ENCODE peak calls at places on chromosomes 7 and 10, in ten cellular contexts. J, K, U, A, O, X, Y, N, G and D are unnamed samples.

GRCh38 chr10:106267591-106267990 is 896.9 kb downstream of the SORCS1 start:
- DNase-seq in G (no peak), J (no peak), N (no peak), O (no peak), X (peak), A (no peak), Y (no peak), U (no peak), K (no peak), D (no peak)

GRCh38 chr7:28181921-28182517 is 1.4 kb upstream of the JAZF1 start:
- DNase-seq in J (peak), A (no peak), N (no peak), G (no peak), U (no peak), Y (no peak), K (no peak), O (no peak), X (no peak), D (no peak)

GRCh38 chr7:28517206-28517605 is 104.9 kb downstream of the CREB5 start:
- DNase-seq in N (no peak), U (no peak), A (no peak), Y (no peak), O (no peak), G (no peak), K (no peak), J (no peak), X (no peak), D (no peak)

GRCh38 chr7:122844191-122844988 is 41.9 kb downstream of the CADPS2 start:
- DNase-seq in K (no peak), N (no peak), Y (no peak), X (no peak), O (peak), A (no peak), G (no peak), U (no peak), J (no peak), D (no peak)

GRCh38 chr10:16384064-16384463 is 52.7 kb upstream of the PTER start:
- DNase-seq in J (no peak), A (no peak), Y (no peak), X (no peak), K (no peak), O (no peak), G (no peak), U (no peak), N (no peak), D (no peak)

GRCh38 chr7:151060416-151061234 is 1.2 kb downstream of the SLC4A2 start:
- DNase-seq in N (peak), J (peak), U (peak), G (peak), A (peak), Y (no peak), X (no peak), O (peak), K (peak), D (no peak)

GRCh38 chr7:149216402-149216801 is 21.1 kb downstream of the ZNF282 start:
- DNase-seq in O (no peak), A (no peak), K (no peak), N (no peak), U (no peak), G (no peak), J (no peak), X (no peak), Y (no peak), D (no peak)

GRCh38 chr7:143003393-143004051 is 23.4 kb downstream of the OR9A2 start:
- DNase-seq in N (peak), U (peak), O (peak), X (no peak), G (peak), A (peak), Y (no peak), K (no peak), J (no peak), D (peak)

GRCh38 chr7:156752371-156753297 is 112.1 kb downstream of the RNF32 start:
- DNase-seq in X (no peak), O (peak), K (no peak), G (no peak), N (no peak), J (no peak), Y (no peak), U (no peak), A (no peak), D (peak)

GRCh38 chr10:6164271-6165095 is 38.2 kb upstream of the PFKFB3 start:
- DNase-seq in J (no peak), O (no peak), U (peak), X (peak), Y (no peak), K (no peak), A (no peak), G (no peak), N (no peak), D (no peak)
- H3K4me3 ChIP-seq in J (peak), O (peak), U (peak), X (peak), Y (peak), K (peak), A (peak), G (peak), N (peak), D (peak)

DNA sequence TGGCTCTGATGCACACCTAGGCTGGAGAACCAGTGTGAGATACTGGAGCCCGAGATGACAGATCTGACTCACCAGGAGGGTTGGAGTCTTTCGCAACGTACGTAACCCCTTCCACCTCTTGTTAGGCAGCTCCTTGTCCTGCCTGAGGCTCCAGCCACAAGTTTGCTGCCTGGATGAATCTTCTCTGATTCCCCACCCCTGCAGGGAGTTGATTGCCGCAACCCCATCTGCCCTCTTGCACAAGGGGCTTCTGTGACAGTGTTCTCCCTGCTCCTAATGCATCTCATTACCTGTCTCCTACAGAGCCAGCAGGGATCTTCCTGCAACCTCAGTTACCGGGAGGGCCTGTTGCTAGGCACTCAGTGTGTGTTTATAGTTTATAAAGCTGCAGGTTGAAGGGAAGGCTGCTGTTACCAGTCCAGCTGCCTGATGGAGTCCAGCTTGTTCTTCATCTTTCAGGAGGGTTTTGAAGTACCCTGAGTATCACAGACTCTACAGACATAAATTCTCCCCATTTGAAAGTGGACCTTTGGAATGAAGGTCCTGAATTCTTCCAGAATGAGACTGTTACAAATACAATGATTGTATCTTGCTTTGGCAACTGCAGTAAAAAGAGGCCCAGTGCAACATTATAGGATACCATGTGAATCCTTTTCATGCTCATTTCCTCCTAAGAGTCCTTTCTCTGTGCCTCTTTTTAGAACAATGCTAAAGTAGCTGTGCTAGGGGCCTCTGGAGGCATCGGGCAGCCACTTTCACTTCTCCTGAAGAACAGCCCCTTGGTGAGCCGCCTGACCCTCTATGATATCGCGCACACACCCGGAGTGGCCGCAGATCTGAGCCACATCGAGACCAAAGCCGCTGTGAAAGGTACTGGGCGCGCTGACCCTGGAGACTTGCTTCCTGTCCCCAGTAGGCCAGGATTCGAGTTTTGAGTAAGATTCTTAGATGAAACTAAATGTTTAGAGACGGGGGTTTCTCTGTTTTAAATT is 6.5 kb downstream of the MDH2 start:
- DNase-seq in K (no peak), N (no peak), X (no peak), U (peak), A (no peak), O (peak), G (peak), Y (no peak), J (no peak), D (peak)
- H3K4me3 ChIP-seq in K (no peak), N (no peak), X (no peak), U (no peak), A (no peak), O (no peak), G (no peak), Y (no peak), J (no peak), D (no peak)

GRCh38 chr7:131021460-131021859 is 287.5 kb upstream of the KLF14 start:
- DNase-seq in K (no peak), U (no peak), Y (no peak), N (no peak), X (no peak), O (no peak), G (no peak), J (no peak), A (no peak), D (no peak)

GRCh38 chr7:131020759-131021219 is 286.8 kb upstream of the KLF14 start:
- DNase-seq in O (no peak), X (no peak), Y (no peak), K (no peak), U (no peak), G (no peak), A (no peak), J (no peak), N (no peak), D (no peak)

GRCh38 chr7:131026297-131027003 is 292.4 kb upstream of the KLF14 start:
- DNase-seq in K (peak), G (peak), A (no peak), O (peak), N (no peak), J (no peak), X (no peak), U (peak), Y (peak), D (no peak)

GRCh38 chr7:131019351-131019750 is 285.3 kb upstream of the KLF14 start:
- DNase-seq in Y (no peak), N (no peak), U (no peak), O (no peak), K (no peak), G (no peak), J (no peak), A (no peak), X (no peak), D (no peak)

DNA sequence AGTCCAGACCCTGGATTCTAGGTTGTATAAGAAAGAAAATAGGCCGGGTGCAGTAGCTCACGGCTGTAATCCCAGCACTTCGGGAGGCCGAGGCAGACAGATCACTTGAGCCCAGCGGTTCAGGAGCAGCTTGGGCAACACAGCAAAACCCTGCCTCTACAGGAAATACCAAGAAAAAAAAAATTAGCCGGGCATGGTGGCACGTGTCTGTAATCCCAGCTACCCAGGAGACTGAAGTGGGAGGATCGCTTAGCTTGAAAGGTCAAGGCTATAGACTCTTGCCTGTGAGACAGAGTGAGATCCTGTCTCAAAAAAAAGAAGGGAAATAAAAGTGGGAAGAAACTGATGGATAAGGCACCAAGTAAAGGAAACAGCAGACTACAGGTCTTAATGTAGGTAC is 287.9 kb upstream of the KLF14 start:
- DNase-seq in X (peak), A (no peak), U (no peak), G (no peak), K (no peak), J (no peak), O (no peak), N (no peak), Y (no peak), D (no peak)
- H3K4me3 ChIP-seq in X (no peak), A (no peak), U (no peak), G (no peak), K (no peak), J (no peak), O (no peak), N (no peak), Y (no peak), D (no peak)

GRCh38 chr10:23280420-23281043 is 64.1 kb downstream of the C10orf67 start:
- DNase-seq in U (no peak), O (no peak), G (no peak), N (no peak), A (no peak), Y (no peak), X (no peak), J (no peak), K (no peak), D (no peak)

GRCh38 chr10:23284674-23285335 is 59.8 kb downstream of the C10orf67 start:
- DNase-seq in G (no peak), A (no peak), Y (no peak), J (no peak), K (no peak), X (no peak), U (no peak), N (no peak), O (no peak), D (no peak)

GRCh38 chr10:23284155-23284554 is 60.4 kb downstream of the C10orf67 start:
- DNase-seq in U (no peak), J (no peak), X (no peak), N (no peak), Y (no peak), A (no peak), G (no peak), O (no peak), K (no peak), D (no peak)

GRCh38 chr10:23283680-23284079 is 60.9 kb downstream of the C10orf67 start:
- DNase-seq in X (no peak), N (no peak), O (no peak), U (no peak), A (no peak), G (no peak), K (no peak), Y (no peak), J (no peak), D (no peak)

DNA sequence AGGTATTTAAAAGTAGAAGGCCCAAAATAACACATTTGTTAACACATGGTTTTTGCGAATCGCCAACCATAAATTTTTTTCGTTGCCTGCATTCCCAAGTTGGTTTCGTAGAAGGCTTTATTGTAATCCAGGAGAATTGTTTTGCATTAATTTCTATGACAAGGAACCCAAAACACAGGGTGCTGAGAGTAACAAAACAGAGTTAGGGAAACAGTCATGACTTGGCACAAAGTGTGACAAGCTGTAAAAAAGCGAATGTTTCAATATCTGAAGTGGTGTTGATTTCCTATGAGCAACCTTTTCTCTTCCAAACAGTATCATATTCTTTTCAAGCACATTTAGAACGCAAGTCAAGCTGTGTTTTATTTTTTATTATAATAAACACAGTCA is 63.6 kb downstream of the C10orf67 start:
- DNase-seq in U (no peak), J (no peak), X (no peak), G (no peak), A (no peak), O (no peak), N (no peak), Y (no peak), K (no peak), D (no peak)
- H3K4me3 ChIP-seq in U (no peak), J (no peak), X (no peak), G (no peak), A (no peak), O (no peak), N (no peak), Y (no peak), K (no peak), D (no peak)

GRCh38 chr7:116777613-116778380 is 84.6 kb upstream of the CAPZA2 start:
- DNase-seq in Y (peak), K (no peak), J (no peak), A (no peak), U (peak), X (no peak), N (no peak), G (peak), O (peak), D (no peak)

GRCh38 chr7:116776046-116776445 is 86.3 kb upstream of the CAPZA2 start:
- DNase-seq in G (no peak), J (no peak), X (no peak), Y (no peak), A (no peak), O (no peak), K (no peak), N (no peak), U (no peak), D (no peak)

GRCh38 chr7:116779222-116779621 is 83.2 kb upstream of the CAPZA2 start:
- DNase-seq in O (no peak), N (no peak), G (no peak), A (no peak), X (no peak), Y (no peak), J (no peak), K (no peak), U (no peak), D (no peak)

GRCh38 chr7:116779921-116780320 is 82.5 kb upstream of the CAPZA2 start:
- DNase-seq in K (no peak), N (no peak), J (no peak), X (no peak), A (no peak), G (no peak), Y (no peak), O (no peak), U (no peak), D (no peak)

DNA sequence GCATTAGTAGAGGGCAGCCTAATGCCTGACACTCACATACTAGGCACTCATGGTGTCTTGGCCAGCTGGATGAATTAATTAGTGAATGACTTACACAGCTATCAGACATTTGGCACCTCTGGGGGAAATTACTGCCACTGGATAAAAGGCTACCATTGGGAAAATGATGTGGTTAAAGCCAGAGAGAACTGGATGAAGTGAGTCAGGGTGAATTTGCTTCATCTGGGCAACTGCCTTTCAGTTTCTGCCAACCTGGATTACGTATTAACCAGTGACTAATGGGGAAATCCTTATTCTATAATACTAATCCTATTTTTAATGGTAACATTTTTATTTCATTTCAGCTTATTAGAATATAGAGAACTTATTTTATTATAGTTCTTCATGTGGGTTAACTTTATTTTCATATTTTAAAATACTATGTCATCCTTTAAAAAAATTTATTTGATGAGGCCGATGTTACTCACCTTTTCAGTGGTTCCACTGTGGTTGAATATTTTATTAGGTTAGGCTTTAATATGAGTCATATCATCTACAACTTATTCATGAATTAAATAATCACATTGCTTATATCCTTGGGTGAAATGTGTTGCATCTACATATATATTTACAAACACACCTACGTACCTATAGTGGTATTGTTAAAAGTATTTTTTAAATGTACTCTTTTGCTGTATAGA is 85.6 kb upstream of the CAPZA2 start:
- DNase-seq in J (no peak), A (no peak), Y (peak), K (peak), U (peak), O (peak), G (peak), N (peak), X (no peak), D (peak)
- H3K4me3 ChIP-seq in J (no peak), A (no peak), Y (no peak), K (no peak), U (peak), O (no peak), G (no peak), N (peak), X (no peak), D (no peak)